ENCODE peak calls at places on chromosomes 11 and 22, in six cellular contexts. B is GM23338, K is IMR-90, P is fibroblast of lung, Z is DND-41, J is HepG2. G is an unnamed sample.

GRCh38 chr11:45178890-45179663 is 32.6 kb downstream of the PRDM11 start:
- DNase-seq in B (peak; percentile 11), K (peak; percentile 71), P (peak; percentile 15), Z (no peak), J (no peak), G (no peak)

GRCh38 chr22:42726811-42727210 is 6.1 kb upstream of the A4GALT start:
- DNase-seq in B (no peak), K (no peak), P (no peak), Z (no peak), J (no peak), G (no peak)

GRCh38 chr11:62273284-62273683 is 3.3 kb downstream of the SCGB2A2 start:
- DNase-seq in B (no peak), K (no peak), P (no peak), Z (no peak), J (no peak), G (no peak)

GRCh38 chr11:12382451-12382850 is 5.1 kb downstream of the PARVA start:
- DNase-seq in B (no peak), K (peak; percentile 70), P (peak; percentile 58), Z (no peak), J (no peak), G (no peak)

GRCh38 chr11:92285776-92286175 is 61.2 kb downstream of the FAT3 start:
- DNase-seq in B (no peak), K (no peak), P (no peak), Z (no peak), J (no peak), G (no peak)

GRCh38 chr11:106442032-106442431 is 364.6 kb downstream of the AASDHPPT start:
- DNase-seq in B (no peak), K (no peak), P (no peak), Z (no peak), J (no peak), G (no peak)

GRCh38 chr11:67495234-67496005 is 9.7 kb downstream of the PITPNM1 start:
- DNase-seq in B (no peak), K (no peak), P (no peak), Z (no peak), J (no peak), G (no peak)

GRCh38 chr11:60871378-60872061 is 4.2 kb downstream of the ZP1 start:
- DNase-seq in B (no peak), K (peak; percentile 42), P (peak; percentile 51), Z (peak; percentile 91), J (no peak), G (no peak)

GRCh38 chr11:27200779-27201453 is 160.3 kb downstream of the BBOX1 start:
- DNase-seq in B (no peak), K (no peak), P (no peak), Z (no peak), J (no peak), G (no peak)

GRCh38 chr11:86990079-86990478 is 34.9 kb upstream of the FZD4 start:
- DNase-seq in B (no peak), K (peak; percentile 21), P (peak; percentile 17), Z (no peak), J (no peak), G (no peak)

GRCh38 chr11:31834237-31834636 is 23.1 kb upstream of the PAX6 start:
- DNase-seq in B (peak; percentile 53), K (no peak), P (no peak), Z (no peak), J (no peak), G (no peak)

GRCh38 chr11:44601471-44602370 is 36.3 kb downstream of the CD82 start:
- DNase-seq in B (no peak), K (no peak), P (no peak), Z (no peak), J (no peak), G (peak; percentile 32)

GRCh38 chr11:64430570-64430969 is 71.6 kb downstream of the RPS6KA4 start:
- DNase-seq in B (no peak), K (no peak), P (no peak), Z (no peak), J (no peak), G (no peak)

GRCh38 chr11:16280256-16280682 is 76.1 kb downstream of the SOX6 start:
- DNase-seq in B (no peak), K (no peak), P (peak; percentile 17), Z (peak; percentile 5), J (no peak), G (peak; percentile 10)
- H3K4me2 ChIP-seq in B (no peak overlapping the region), K (peak overlapping the region; percentile 87), P (no peak overlapping the region), Z (no peak overlapping the region), J (no peak overlapping the region), G (no peak overlapping the region)

DNA sequence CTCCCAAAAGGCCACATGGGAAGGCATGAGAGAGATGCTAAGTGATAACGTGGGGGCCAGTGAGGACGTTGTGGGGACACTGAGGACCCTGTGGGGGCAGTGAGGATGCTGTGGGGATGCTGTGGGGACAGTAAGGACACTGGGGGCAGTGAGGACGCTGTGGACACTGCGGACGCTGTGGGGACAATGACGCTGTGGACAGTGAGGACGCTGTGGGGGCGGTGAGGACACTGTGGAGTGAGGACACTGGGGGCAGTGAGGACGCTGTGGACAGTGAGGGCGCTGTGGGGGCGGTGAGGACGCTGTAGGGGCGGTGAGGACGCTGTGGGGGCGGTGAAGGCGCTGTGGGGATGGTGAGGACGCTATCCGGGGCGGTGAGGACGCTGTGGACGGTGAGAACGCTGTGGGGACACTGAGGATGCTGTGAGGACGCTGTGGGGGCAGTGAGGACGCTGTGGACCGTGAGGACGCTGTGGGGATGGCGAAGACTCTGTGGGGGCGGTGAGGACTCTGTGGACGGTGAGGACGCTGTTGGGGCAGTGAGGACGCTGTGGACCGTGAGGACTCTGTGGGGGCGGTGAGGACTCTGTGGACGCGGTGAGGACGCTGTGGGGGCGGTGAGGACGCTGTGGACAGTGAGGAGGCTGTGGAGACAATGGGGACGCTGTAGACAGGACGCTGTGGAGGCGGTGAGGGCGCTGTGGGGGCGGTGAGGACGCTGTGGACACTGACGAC is 1.8 kb downstream of the GP1BB start:
- DNase-seq in B (no peak), K (no peak), P (no peak), Z (no peak), J (no peak), G (no peak)
- H3K27me3 ChIP-seq in B (peaks cover 74% of the 10 kb centered on the region), K (peaks cover 22% of the 10 kb centered on the region), P (no peaks in the 10 kb centered on the region), Z (no peaks in the 10 kb centered on the region), J (peaks cover 84% of the 10 kb centered on the region), G (peaks cover 64% of the 10 kb centered on the region)

GRCh38 chr22:46728470-46728869 is 9.6 kb downstream of the CERK start:
- DNase-seq in B (no peak), K (no peak), P (no peak), Z (no peak), J (no peak), G (peak; percentile 37)
- H3K4me2 ChIP-seq in B (no peak overlapping the region), K (no peak overlapping the region), P (no peak overlapping the region), Z (no peak overlapping the region), J (no peak overlapping the region), G (no peak overlapping the region)

DNA sequence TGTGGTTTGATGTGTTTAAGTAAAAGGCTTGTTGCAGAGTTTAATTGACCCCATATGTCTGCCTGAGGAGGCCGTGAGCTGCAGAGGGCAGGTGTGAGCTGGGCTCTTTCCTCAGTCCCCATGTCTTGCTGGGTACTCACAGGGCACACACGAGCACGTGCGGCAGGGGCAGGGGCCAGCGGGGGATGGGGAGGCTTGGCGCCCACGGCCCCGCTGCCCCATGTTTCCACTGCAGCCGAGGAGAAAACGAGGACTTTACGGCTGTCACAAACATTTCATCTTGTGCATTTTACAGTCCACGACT is 24.7 kb upstream of the CCDC188 start:
- DNase-seq in B (no peak), K (peak; percentile 24), P (no peak), Z (no peak), J (no peak), G (no peak)
- H3K27me3 ChIP-seq in B (no peaks in the 10 kb centered on the region), K (peaks cover 32% of the 10 kb centered on the region), P (no peaks in the 10 kb centered on the region), Z (no peaks in the 10 kb centered on the region), J (peaks cover 88% of the 10 kb centered on the region), G (no peaks in the 10 kb centered on the region)

GRCh38 chr11:17163296-17163695 is 44.5 kb downstream of the PIK3C2A start:
- DNase-seq in B (no peak), K (no peak), P (no peak), Z (no peak), J (no peak), G (no peak)

GRCh38 chr11:17162376-17162775 is 45.4 kb downstream of the PIK3C2A start:
- DNase-seq in B (no peak), K (no peak), P (no peak), Z (no peak), J (no peak), G (no peak)

GRCh38 chr11:17163742-17164141 is 44.0 kb downstream of the PIK3C2A start:
- DNase-seq in B (no peak), K (no peak), P (no peak), Z (no peak), J (no peak), G (no peak)

GRCh38 chr11:17164361-17165246 is 43.2 kb downstream of the PIK3C2A start:
- DNase-seq in B (no peak), K (peak; percentile 15), P (peak; percentile 42), Z (no peak), J (peak; percentile 53), G (peak; percentile 8)

DNA sequence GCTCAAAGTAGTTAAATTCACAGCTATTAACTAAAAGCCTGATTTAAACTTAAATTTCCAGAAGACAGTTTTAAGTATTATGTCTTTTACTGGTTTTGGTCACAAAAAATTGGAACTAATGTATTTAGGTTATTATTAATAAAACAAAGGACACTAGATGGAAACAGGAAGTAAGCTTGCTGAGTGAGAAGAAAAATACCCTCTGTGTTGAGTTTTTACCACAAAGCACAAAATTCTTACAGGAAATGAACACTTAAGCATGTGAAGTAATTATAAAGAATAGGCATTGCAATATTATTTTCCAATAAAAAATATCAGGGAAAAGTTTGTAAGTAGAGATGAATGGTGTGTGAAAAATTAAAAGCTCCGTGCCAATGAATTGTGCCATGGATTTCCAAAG is 46.3 kb downstream of the PIK3C2A start:
- DNase-seq in B (no peak), K (no peak), P (no peak), Z (no peak), J (no peak), G (no peak)
- H3K4me2 ChIP-seq in B (no peak overlapping the region), K (no peak overlapping the region), P (no peak overlapping the region), Z (no peak overlapping the region), J (no peak overlapping the region), G (no peak overlapping the region)

GRCh38 chr22:50488006-50488677 is 1.5 kb downstream of the MIOX start:
- DNase-seq in B (no peak), K (no peak), P (no peak), Z (no peak), J (no peak), G (no peak)
- H3K27me3 ChIP-seq in B (no peaks in the 10 kb centered on the region), K (no peaks in the 10 kb centered on the region), P (peaks cover 5% of the 10 kb centered on the region), Z (no peaks in the 10 kb centered on the region), J (no peaks in the 10 kb centered on the region), G (no peaks in the 10 kb centered on the region)

DNA sequence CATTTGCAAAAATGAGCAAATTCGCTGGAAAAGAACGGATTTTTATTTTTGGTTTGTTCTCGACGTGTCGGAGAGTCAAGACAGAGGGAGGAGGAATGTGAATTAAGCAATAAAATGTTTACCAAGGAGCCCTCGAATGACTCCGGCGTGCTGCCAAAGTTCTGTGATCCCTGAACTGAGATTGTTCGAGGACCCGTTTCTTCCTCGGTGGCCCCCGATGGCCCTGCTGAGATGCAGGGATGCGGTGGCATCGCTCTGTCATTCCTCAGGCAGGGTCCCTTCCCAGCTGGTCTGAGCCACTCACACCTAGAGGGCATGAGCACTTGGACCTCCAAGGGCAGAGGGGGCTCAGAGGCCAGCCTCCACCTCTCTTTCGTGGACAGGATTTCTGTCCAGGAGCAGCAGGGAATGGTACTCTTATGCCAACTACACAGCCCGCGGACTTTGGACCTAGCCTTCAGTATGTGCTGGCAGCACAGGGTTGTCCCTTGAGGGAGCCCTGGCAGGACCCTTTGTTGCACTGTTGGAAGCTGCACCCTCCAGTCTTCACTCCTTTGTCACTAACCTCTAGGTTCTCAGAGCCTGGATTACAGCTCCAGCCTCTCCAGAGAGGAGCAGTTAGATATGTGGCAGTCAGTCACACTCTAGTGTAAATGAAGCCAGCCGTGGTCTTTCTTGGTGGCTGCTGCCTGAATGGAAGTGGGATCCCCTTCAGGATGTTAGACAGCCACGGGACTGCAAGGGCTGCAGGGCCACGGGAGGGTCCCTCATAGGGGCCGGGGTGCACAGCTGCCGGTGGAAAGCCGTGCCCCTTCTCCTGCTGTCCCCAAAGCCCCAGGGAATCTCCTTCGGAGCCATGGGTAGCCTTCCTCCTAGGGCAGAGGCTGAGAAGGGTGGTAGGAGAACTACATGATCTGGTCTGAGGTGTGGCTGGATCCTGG is 109.4 kb upstream of the ANO1 start:
- DNase-seq in B (no peak), K (no peak), P (peak; percentile 46), Z (no peak), J (no peak), G (no peak)
- H3K4me2 ChIP-seq in B (no peak overlapping the region), K (no peak overlapping the region), P (no peak overlapping the region), Z (no peak overlapping the region), J (no peak overlapping the region), G (no peak overlapping the region)

G was measured in hepatocyte.